ENCODE peak calls at places on chromosomes 1 and 21, in five cellular contexts. F is M059J, J is HS-5, T is amniotic epithelial cell, L is psoas muscle. R is an unnamed sample.

GRCh38 chr1:219432191-219432606 is 180.7 kb downstream of the ZC3H11B start:
- DNase-seq in F (peak), J (no peak), T (no peak), L (no peak), R (no peak)

GRCh38 chr1:158163000-158163947 is 17.4 kb upstream of the CD1D start:
- DNase-seq in F (no peak), J (no peak), T (no peak), L (no peak), R (no peak)

GRCh38 chr1:155184835-155185782 is 11.5 kb downstream of the TRIM46 start:
- DNase-seq in F (no peak), J (no peak), T (no peak), L (peak), R (no peak)

GRCh38 chr1:61301824-61302652 is 219.7 kb downstream of the NFIA start:
- DNase-seq in F (peak), J (no peak), T (peak), L (no peak), R (no peak)

GRCh38 chr1:12184008-12184681 is 17.4 kb downstream of the TNFRSF1B start:
- DNase-seq in F (peak), J (no peak), T (peak), L (peak), R (peak)

GRCh38 chr1:119771016-119771415 is 2.3 kb upstream of the HMGCS2 start:
- DNase-seq in F (no peak), J (no peak), T (no peak), L (no peak), R (peak)

GRCh38 chr1:31856140-31856539 is 40.3 kb upstream of the SPOCD1 start:
- DNase-seq in F (no peak), J (no peak), T (no peak), L (no peak), R (no peak)

GRCh38 chr21:14740692-14741091 is 194.6 kb upstream of the SAMSN1 start:
- DNase-seq in F (peak), J (peak), T (no peak), L (no peak), R (no peak)

GRCh38 chr1:211695135-211695816 is 19.9 kb upstream of the NEK2 start:
- DNase-seq in F (no peak), J (no peak), T (peak), L (no peak), R (no peak)

R was measured in pons.